ENCODE peak calls at places on chromosomes 16 and 17, in four cellular contexts. One of them, this sample, is unnamed.

GRCh38 chr17:75557852-75558665 is 29.5 kb upstream of the MYO15B start:
- DNase-seq in NCI-H774: no peak
- DNase-seq in stimulated activated CD4-positive, alpha-beta T cell treated with anti-CD3 and anti-CD28 coated beads, Interleukin-2, amount 100 ng/mL, for 48 hours: no peak
- DNase-seq in occipital lobe: no peak
- DNase-seq in this sample: no peak

GRCh38 chr17:5241861-5242671 is 7.4 kb upstream of the SCIMP start:
- DNase-seq in NCI-H774: no peak
- DNase-seq in stimulated activated CD4-positive, alpha-beta T cell treated with anti-CD3 and anti-CD28 coated beads, Interleukin-2, amount 100 ng/mL, for 48 hours: peak
- DNase-seq in occipital lobe: no peak
- DNase-seq in this sample: no peak

GRCh38 chr16:17467923-17468540 is 2.7 kb downstream of the XYLT1 start:
- DNase-seq in NCI-H774: peak
- DNase-seq in stimulated activated CD4-positive, alpha-beta T cell treated with anti-CD3 and anti-CD28 coated beads, Interleukin-2, amount 100 ng/mL, for 48 hours: peak
- DNase-seq in occipital lobe: peak
- DNase-seq in this sample: no peak

GRCh38 chr17:19242323-19242722 is 5.2 kb downstream of the EPN2 start:
- DNase-seq in NCI-H774: no peak
- DNase-seq in stimulated activated CD4-positive, alpha-beta T cell treated with anti-CD3 and anti-CD28 coated beads, Interleukin-2, amount 100 ng/mL, for 48 hours: no peak
- DNase-seq in occipital lobe: no peak
- DNase-seq in this sample: no peak

GRCh38 chr17:8117980-8118768 is at the start of gene ALOXE3:
- DNase-seq in NCI-H774: no peak
- DNase-seq in stimulated activated CD4-positive, alpha-beta T cell treated with anti-CD3 and anti-CD28 coated beads, Interleukin-2, amount 100 ng/mL, for 48 hours: no peak
- DNase-seq in occipital lobe: no peak
- DNase-seq in this sample: no peak

GRCh38 chr16:17828012-17828411 is 357.3 kb upstream of the XYLT1 start:
- DNase-seq in NCI-H774: no peak
- DNase-seq in stimulated activated CD4-positive, alpha-beta T cell treated with anti-CD3 and anti-CD28 coated beads, Interleukin-2, amount 100 ng/mL, for 48 hours: no peak
- DNase-seq in occipital lobe: no peak
- DNase-seq in this sample: no peak

GRCh38 chr17:7380321-7380720 is 568 bp upstream of the TNK1 start:
- DNase-seq in NCI-H774: no peak
- DNase-seq in stimulated activated CD4-positive, alpha-beta T cell treated with anti-CD3 and anti-CD28 coated beads, Interleukin-2, amount 100 ng/mL, for 48 hours: no peak
- DNase-seq in occipital lobe: no peak
- DNase-seq in this sample: no peak

GRCh38 chr16:66028505-66029216 is 337.8 kb upstream of the CDH5 start:
- DNase-seq in NCI-H774: no peak
- DNase-seq in stimulated activated CD4-positive, alpha-beta T cell treated with anti-CD3 and anti-CD28 coated beads, Interleukin-2, amount 100 ng/mL, for 48 hours: no peak
- DNase-seq in occipital lobe: no peak
- DNase-seq in this sample: no peak

GRCh38 chr17:3916013-3916696 is at the start of gene P2RX1:
- DNase-seq in NCI-H774: no peak
- DNase-seq in stimulated activated CD4-positive, alpha-beta T cell treated with anti-CD3 and anti-CD28 coated beads, Interleukin-2, amount 100 ng/mL, for 48 hours: no peak
- DNase-seq in occipital lobe: no peak
- DNase-seq in this sample: no peak

GRCh38 chr17:79304907-79305306 is 230.3 kb downstream of the ENGASE start:
- DNase-seq in NCI-H774: no peak
- DNase-seq in stimulated activated CD4-positive, alpha-beta T cell treated with anti-CD3 and anti-CD28 coated beads, Interleukin-2, amount 100 ng/mL, for 48 hours: no peak
- DNase-seq in occipital lobe: no peak
- DNase-seq in this sample: no peak

GRCh38 chr17:33973491-33973890 is 281.6 kb upstream of the CCL2 start:
- DNase-seq in NCI-H774: peak
- DNase-seq in stimulated activated CD4-positive, alpha-beta T cell treated with anti-CD3 and anti-CD28 coated beads, Interleukin-2, amount 100 ng/mL, for 48 hours: no peak
- DNase-seq in occipital lobe: no peak
- DNase-seq in this sample: no peak

GRCh38 chr16:88581033-88581432 is 10.8 kb downstream of the ZC3H18 start:
- DNase-seq in NCI-H774: no peak
- DNase-seq in stimulated activated CD4-positive, alpha-beta T cell treated with anti-CD3 and anti-CD28 coated beads, Interleukin-2, amount 100 ng/mL, for 48 hours: no peak
- DNase-seq in occipital lobe: no peak
- DNase-seq in this sample: no peak

GRCh38 chr16:56910654-56911539 is 21.0 kb upstream of the HERPUD1 start:
- DNase-seq in NCI-H774: no peak
- DNase-seq in stimulated activated CD4-positive, alpha-beta T cell treated with anti-CD3 and anti-CD28 coated beads, Interleukin-2, amount 100 ng/mL, for 48 hours: no peak
- DNase-seq in occipital lobe: no peak
- DNase-seq in this sample: no peak

GRCh38 chr17:76501018-76501826 is at the start of gene RHBDF2:
- DNase-seq in NCI-H774: peak
- DNase-seq in stimulated activated CD4-positive, alpha-beta T cell treated with anti-CD3 and anti-CD28 coated beads, Interleukin-2, amount 100 ng/mL, for 48 hours: peak
- DNase-seq in occipital lobe: peak
- DNase-seq in this sample: peak

GRCh38 chr16:89319883-89320716 is 102.6 kb downstream of the ZNF778 start:
- DNase-seq in NCI-H774: no peak
- DNase-seq in stimulated activated CD4-positive, alpha-beta T cell treated with anti-CD3 and anti-CD28 coated beads, Interleukin-2, amount 100 ng/mL, for 48 hours: peak
- DNase-seq in occipital lobe: no peak
- DNase-seq in this sample: no peak

This sample was measured in COR-L47.